ENCODE peak calls at places on chromosome 13, in five cellular contexts. W is astrocyte; R is heart right ventricle; A is uterus; L is CD8-positive, alpha-beta T cell. Y is an unnamed sample.

GRCh38 chr13:82370306-82370705 is 1512.0 kb downstream of the SLITRK1 start:
- DNase-seq in W (peak; percentile 18), R (no peak), A (no peak), L (no peak), Y (no peak)

GRCh38 chr13:74066937-74067336 is 67.3 kb downstream of the KLF12 start:
- DNase-seq in W (peak; percentile 41), R (no peak), A (no peak), L (no peak), Y (no peak)

GRCh38 chr13:56659041-56659471 is 481.7 kb upstream of the PRR20A start:
- DNase-seq in W (no peak), R (no peak), A (no peak), L (no peak), Y (peak; percentile 9)

GRCh38 chr13:33536639-33537425 is 251.3 kb upstream of the STARD13 start:
- DNase-seq in W (peak; percentile 63), R (no peak), A (no peak), L (no peak), Y (no peak)

GRCh38 chr13:90534617-90535340 is 812.7 kb upstream of the MIR17HG start:
- DNase-seq in W (no peak), R (no peak), A (no peak), L (no peak), Y (no peak)

GRCh38 chr13:65468628-65469027 is 1761.5 kb downstream of the PCDH9 start:
- DNase-seq in W (peak; percentile 71), R (no peak), A (no peak), L (no peak), Y (no peak)

GRCh38 chr13:28716511-28716910 is 2.3 kb downstream of the SLC46A3 start:
- DNase-seq in W (peak; percentile 36), R (peak; percentile 74), A (peak; percentile 56), L (no peak), Y (peak; percentile 58)

GRCh38 chr13:33799950-33800592 is 17.9 kb upstream of the RFC3 start:
- DNase-seq in W (peak; percentile 35), R (no peak), A (no peak), L (no peak), Y (no peak)

GRCh38 chr13:112820318-112820717 is 130.5 kb downstream of the ATP11A start:
- DNase-seq in W (no peak), R (no peak), A (no peak), L (no peak), Y (no peak)

GRCh38 chr13:43031881-43032280 is 8.5 kb downstream of the DNAJC15 start:
- DNase-seq in W (no peak), R (no peak), A (no peak), L (no peak), Y (no peak)

GRCh38 chr13:44879452-44880058 is 109.7 kb downstream of the NUFIP1 start:
- DNase-seq in W (peak; percentile 48), R (no peak), A (no peak), L (no peak), Y (no peak)

GRCh38 chr13:79749985-79750551 is 269.1 kb downstream of the NDFIP2 start:
- DNase-seq in W (peak; percentile 98), R (peak; percentile 53), A (peak; percentile 69), L (no peak), Y (peak; percentile 77)

GRCh38 chr13:91652389-91652788 is 254.0 kb downstream of the GPC5 start:
- DNase-seq in W (no peak), R (no peak), A (no peak), L (no peak), Y (no peak)

GRCh38 chr13:23381877-23382276 is 51.6 kb downstream of the SACS start:
- DNase-seq in W (no peak), R (no peak), A (no peak), L (no peak), Y (no peak)

GRCh38 chr13:62060570-62060969 is 644.9 kb upstream of the PCDH20 start:
- DNase-seq in W (no peak), R (no peak), A (no peak), L (no peak), Y (no peak)

GRCh38 chr13:69324109-69324886 is 783.3 kb upstream of the ATXN8OS start:
- DNase-seq in W (peak; percentile 25), R (no peak), A (no peak), L (no peak), Y (no peak)

GRCh38 chr13:78601124-78601885 is 2.0 kb downstream of the POU4F1 start:
- DNase-seq in W (no peak), R (no peak), A (no peak), L (no peak), Y (no peak)

GRCh38 chr13:73521291-73521626 is 462.5 kb downstream of the KLF5 start:
- DNase-seq in W (no peak), R (no peak), A (no peak), L (no peak), Y (no peak)

GRCh38 chr13:99045396-99045795 is 67.5 kb upstream of the DOCK9 start:
- DNase-seq in W (peak; percentile 61), R (no peak), A (no peak), L (no peak), Y (no peak)

GRCh38 chr13:40243982-40244381 is 422.5 kb downstream of the FOXO1 start:
- DNase-seq in W (no peak), R (no peak), A (no peak), L (no peak), Y (no peak)

GRCh38 chr13:109256866-109257760 is 529.3 kb downstream of the IRS2 start:
- DNase-seq in W (peak; percentile 99), R (peak; percentile 27), A (no peak), L (no peak), Y (no peak)

GRCh38 chr13:30882996-30883766 is 22.9 kb upstream of the MEDAG start:
- DNase-seq in W (no peak), R (no peak), A (no peak), L (no peak), Y (no peak)

GRCh38 chr13:30880151-30880551 is 25.9 kb upstream of the MEDAG start:
- DNase-seq in W (peak; percentile 81), R (no peak), A (no peak), L (no peak), Y (no peak)

GRCh38 chr13:30881191-30881651 is 24.9 kb upstream of the MEDAG start:
- DNase-seq in W (peak; percentile 79), R (no peak), A (peak; percentile 72), L (no peak), Y (peak; percentile 80)

GRCh38 chr13:30880756-30881155 is 25.3 kb upstream of the MEDAG start:
- DNase-seq in W (peak; percentile 97), R (no peak), A (no peak), L (no peak), Y (no peak)

GRCh38 chr13:30881931-30882899 is 23.9 kb upstream of the MEDAG start:
- DNase-seq in W (no peak), R (no peak), A (no peak), L (no peak), Y (no peak)
- H3K27ac ChIP-seq in W (no peak overlapping the region), R (no peak overlapping the region), A (peak overlapping the region; percentile 70), L (no peak overlapping the region), Y (no peak overlapping the region)

DNA sequence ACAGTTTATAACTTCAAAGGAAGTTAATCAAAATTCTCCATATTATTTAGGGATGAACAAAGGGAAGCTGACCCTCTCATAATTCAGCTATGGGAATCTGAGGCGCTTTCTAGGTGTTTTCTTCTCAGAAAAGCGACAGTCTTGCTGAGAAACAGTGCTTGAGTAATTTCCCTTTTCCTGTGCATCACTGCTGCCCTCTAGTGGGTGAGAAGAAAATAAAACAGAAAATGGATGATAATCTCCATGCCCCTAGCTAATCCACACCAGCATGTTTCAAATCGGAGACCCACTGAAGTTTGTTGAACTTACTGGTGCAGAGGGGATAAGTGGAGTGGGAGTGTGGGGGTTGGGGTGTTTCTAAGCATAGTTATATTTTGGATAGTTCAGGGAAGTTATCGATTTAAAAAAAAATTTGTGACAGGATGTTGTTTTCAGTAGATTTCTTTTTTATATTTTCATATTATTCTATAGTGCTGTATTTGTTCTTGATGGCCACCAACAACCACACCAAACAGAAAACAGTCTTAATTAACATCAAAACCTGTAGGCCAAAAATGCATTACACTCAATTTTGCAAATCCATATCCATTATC is 21.4 kb downstream of the LCP1 start:
- DNase-seq in W (peak; percentile 18), R (peak; percentile 31), A (no peak), L (peak; percentile 41), Y (no peak)
- H3K4me3 ChIP-seq in W (no peak overlapping the region), R (no peak overlapping the region), A (no peak overlapping the region), L (no peak overlapping the region), Y (no peak overlapping the region)

GRCh38 chr13:27634231-27634630 is 12.5 kb downstream of the POLR1D start:
- DNase-seq in W (no peak), R (no peak), A (no peak), L (no peak), Y (no peak)
- H3K27ac ChIP-seq in W (no peak overlapping the region), R (no peak overlapping the region), A (no peak overlapping the region), L (no peak overlapping the region), Y (no peak overlapping the region)

DNA sequence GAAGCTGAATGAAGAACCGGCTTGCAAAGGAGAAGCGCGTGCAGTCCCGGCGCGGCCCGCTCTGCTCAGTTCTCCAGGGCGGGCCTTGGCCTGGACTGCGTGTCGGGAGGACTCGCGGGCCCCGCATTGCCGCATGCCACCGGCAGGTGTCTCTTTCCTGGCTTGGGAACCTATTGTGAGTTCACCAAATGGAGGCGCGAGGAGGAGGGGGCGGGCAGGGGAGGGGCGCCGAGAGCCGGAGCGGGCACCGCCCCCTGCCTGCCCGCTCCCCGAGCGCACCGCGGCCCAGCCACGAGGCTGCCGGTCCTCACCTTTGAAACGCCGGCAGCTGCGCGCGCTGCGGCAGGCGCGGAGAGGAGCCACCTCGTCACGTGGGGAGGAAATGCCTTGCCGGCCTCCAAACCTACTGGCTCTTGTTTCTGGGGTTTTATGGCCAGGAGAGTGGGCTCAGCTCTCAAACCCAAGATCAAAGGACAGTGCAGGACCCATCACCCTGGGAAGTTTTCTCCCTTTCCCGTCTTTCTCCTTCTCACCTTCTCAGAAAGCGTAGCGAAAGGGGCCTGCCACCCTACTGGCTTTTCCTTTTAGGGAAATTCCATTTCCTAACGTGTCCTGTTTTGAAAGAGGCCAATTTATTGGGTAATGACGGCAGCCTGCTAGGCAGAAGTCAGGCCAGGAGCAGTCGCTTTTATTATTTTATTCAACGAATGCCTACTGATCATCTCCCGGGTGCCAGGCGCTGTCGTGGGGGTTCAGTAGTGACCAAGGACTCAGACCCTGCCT is 13.8 kb upstream of the UBE2L5 start:
- DNase-seq in W (peak; percentile 77), R (peak; percentile 95), A (peak; percentile 99), L (peak; percentile 90), Y (peak; percentile 96)
- H3K4me3 ChIP-seq in W (peak overlapping the region; percentile 34), R (peak overlapping the region; percentile 56), A (peak overlapping the region; percentile 2), L (peak overlapping the region; percentile 31), Y (peak overlapping the region; percentile 31)

GRCh38 chr13:113875829-113876228 is 12.0 kb upstream of the GAS6 start:
- DNase-seq in W (no peak), R (no peak), A (no peak), L (no peak), Y (no peak)
- H3K27ac ChIP-seq in W (no peak overlapping the region), R (no peak overlapping the region), A (no peak overlapping the region), L (no peak overlapping the region), Y (no peak overlapping the region)

GRCh38 chr13:48434203-48434602 is 21.3 kb upstream of the LPAR6 start:
- DNase-seq in W (no peak), R (no peak), A (no peak), L (no peak), Y (no peak)

GRCh38 chr13:48431431-48431830 is 18.5 kb upstream of the LPAR6 start:
- DNase-seq in W (peak; percentile 74), R (no peak), A (no peak), L (no peak), Y (no peak)

GRCh38 chr13:48429886-48430285 is 17.0 kb upstream of the LPAR6 start:
- DNase-seq in W (no peak), R (no peak), A (no peak), L (no peak), Y (no peak)

GRCh38 chr13:48429036-48429435 is 16.1 kb upstream of the LPAR6 start:
- DNase-seq in W (no peak), R (no peak), A (no peak), L (no peak), Y (no peak)

GRCh38 chr13:48431987-48432615 is 19.2 kb upstream of the LPAR6 start:
- DNase-seq in W (peak; percentile 39), R (no peak), A (no peak), L (no peak), Y (no peak)
- H3K4me3 ChIP-seq in W (no peak overlapping the region), R (no peak overlapping the region), A (no peak overlapping the region), L (no peak overlapping the region), Y (no peak overlapping the region)